ENCODE peak calls at places on chromosomes 16 and 17, in nine cellular contexts. A is fibroblast of lung, L is esophagus squamous epithelium, P is lung, K is IMR-90, W is vagina, N is testis, H is tibial artery, T is epithelial cell of esophagus. O is an unnamed sample.

GRCh38 chr17:13597723-13598347 is 3.9 kb downstream of the HS3ST3A1 start:
- DNase-seq in H (no peak), P (no peak), L (no peak), T (peak), A (peak), K (peak), N (peak), W (no peak), O (no peak)

GRCh38 chr17:13113821-13114525 is 96.1 kb upstream of the ELAC2 start:
- DNase-seq in K (no peak), T (no peak), W (no peak), L (no peak), H (no peak), P (no peak), A (no peak), N (no peak), O (no peak)

GRCh38 chr17:17824780-17825614 is 11.8 kb downstream of the SREBF1 start:
- DNase-seq in K (no peak), A (no peak), N (peak), H (peak), T (no peak), W (no peak), P (no peak), L (no peak), O (no peak)

GRCh38 chr17:77817953-77818352 is 140.6 kb upstream of the TNRC6C start:
- DNase-seq in K (no peak), A (no peak), H (no peak), N (no peak), L (no peak), W (no peak), T (no peak), P (no peak), O (no peak)

GRCh38 chr17:35627417-35627816 is 40.3 kb downstream of the AP2B1 start:
- DNase-seq in N (no peak), A (no peak), K (no peak), P (no peak), W (no peak), L (no peak), H (no peak), T (peak), O (no peak)

GRCh38 chr16:89237733-89238132 is 20.2 kb downstream of the ZNF778 start:
- DNase-seq in P (no peak), T (no peak), W (no peak), A (no peak), L (no peak), K (no peak), N (no peak), H (no peak), O (no peak)

GRCh38 chr17:47204722-47205418 is 4.3 kb upstream of the MYL4 start:
- DNase-seq in N (no peak), K (peak), L (no peak), H (no peak), A (peak), W (peak), T (no peak), P (no peak), O (peak)

GRCh38 chr17:17823433-17824118 is 13.2 kb downstream of the SREBF1 start:
- DNase-seq in H (peak), K (peak), W (no peak), P (peak), T (peak), L (peak), N (peak), A (peak), O (peak)

GRCh38 chr16:70476272-70477020 is 22.1 kb downstream of the FCSK start:
- DNase-seq in W (no peak), N (no peak), T (peak), A (peak), P (no peak), K (peak), H (no peak), L (no peak), O (no peak)

GRCh38 chr17:77692571-77693161 is 265.8 kb upstream of the TNRC6C start:
- DNase-seq in P (no peak), H (peak), T (peak), L (no peak), A (no peak), K (peak), N (no peak), W (peak), O (no peak)

GRCh38 chr17:21161498-21162393 is 35.0 kb downstream of the DHRS7B start:
- DNase-seq in A (peak), T (no peak), N (no peak), W (no peak), H (no peak), K (peak), L (no peak), P (no peak), O (no peak)

GRCh38 chr16:28924399-28924761 is 658 bp downstream of the RABEP2 start:
- DNase-seq in A (no peak), T (no peak), P (no peak), N (no peak), L (no peak), H (no peak), W (no peak), K (no peak), O (no peak)

GRCh38 chr17:42653179-42654124 is 5.6 kb upstream of the TUBG2 start:
- DNase-seq in A (peak), K (peak), W (no peak), L (no peak), N (peak), P (no peak), H (peak), T (no peak), O (peak)

GRCh38 chr16:24523569-24523968 is 15.8 kb upstream of the RBBP6 start:
- DNase-seq in K (no peak), H (no peak), N (peak), A (no peak), P (no peak), W (no peak), L (no peak), T (peak), O (no peak)

GRCh38 chr17:45029758-45030423 is 21.5 kb downstream of the DCAKD start:
- DNase-seq in N (no peak), H (no peak), W (no peak), L (no peak), A (no peak), K (no peak), P (no peak), T (no peak), O (no peak)

GRCh38 chr17:7334938-7335538 is 1.3 kb upstream of the ACAP1 start:
- DNase-seq in H (no peak), T (no peak), N (no peak), K (no peak), L (no peak), P (no peak), W (no peak), A (no peak), O (no peak)
- H3K4me3 ChIP-seq in H (no peak), T (no peak), N (no peak), K (no peak), L (no peak), P (no peak), W (no peak), A (no peak), O (no peak)

GRCh38 chr16:58419241-58420012 is 27.2 kb downstream of the GINS3 start:
- DNase-seq in T (no peak), P (no peak), H (no peak), K (no peak), W (no peak), L (no peak), N (no peak), A (no peak), O (no peak)

GRCh38 chr16:58417600-58417999 is 25.3 kb downstream of the GINS3 start:
- DNase-seq in P (no peak), K (no peak), A (no peak), W (no peak), L (no peak), N (peak), H (no peak), T (no peak), O (peak)

GRCh38 chr16:58418026-58418425 is 25.8 kb downstream of the GINS3 start:
- DNase-seq in H (no peak), P (no peak), K (no peak), T (no peak), N (no peak), A (no peak), L (no peak), W (no peak), O (no peak)

GRCh38 chr16:58417035-58417434 is 24.8 kb downstream of the GINS3 start:
- DNase-seq in N (no peak), L (no peak), A (no peak), K (no peak), P (no peak), T (no peak), H (no peak), W (no peak), O (no peak)

DNA sequence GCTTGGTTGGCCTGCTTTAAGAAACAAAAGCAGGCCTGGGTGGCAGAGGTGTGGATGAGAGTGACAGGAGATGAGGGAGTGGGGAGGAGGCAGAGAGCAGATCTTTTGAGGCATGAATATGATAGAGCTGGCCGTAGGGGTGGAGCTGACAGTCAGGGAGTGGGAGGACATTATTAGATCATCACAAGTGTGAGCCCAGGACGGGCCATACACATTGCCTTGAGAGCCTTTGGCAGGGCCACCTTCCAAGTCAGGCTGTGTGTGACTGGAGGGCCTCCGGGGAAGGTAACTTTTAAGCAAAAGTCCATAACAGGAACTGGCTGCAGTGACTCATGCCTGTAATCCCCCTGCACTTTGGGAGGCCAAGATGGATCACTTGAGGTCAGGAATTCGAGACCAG is 26.3 kb downstream of the GINS3 start:
- DNase-seq in H (no peak), A (no peak), P (no peak), L (no peak), W (no peak), K (peak), T (peak), N (peak), O (peak)
- TF ChIP-seq CTCF in H (no peak), A (no peak), P (no peak), L (no peak), W (no peak), K (no peak), T (no peak), N (no peak), O (no peak)

GRCh38 chr16:20325005-20325404 is 2.3 kb downstream of the GP2 start:
- DNase-seq in K (no peak), N (no peak), L (no peak), A (no peak), W (no peak), P (no peak), T (no peak), H (no peak), O (no peak)
- H3K4me3 ChIP-seq in K (no peak), N (no peak), L (no peak), A (no peak), W (no peak), P (no peak), T (no peak), H (no peak), O (no peak)

DNA sequence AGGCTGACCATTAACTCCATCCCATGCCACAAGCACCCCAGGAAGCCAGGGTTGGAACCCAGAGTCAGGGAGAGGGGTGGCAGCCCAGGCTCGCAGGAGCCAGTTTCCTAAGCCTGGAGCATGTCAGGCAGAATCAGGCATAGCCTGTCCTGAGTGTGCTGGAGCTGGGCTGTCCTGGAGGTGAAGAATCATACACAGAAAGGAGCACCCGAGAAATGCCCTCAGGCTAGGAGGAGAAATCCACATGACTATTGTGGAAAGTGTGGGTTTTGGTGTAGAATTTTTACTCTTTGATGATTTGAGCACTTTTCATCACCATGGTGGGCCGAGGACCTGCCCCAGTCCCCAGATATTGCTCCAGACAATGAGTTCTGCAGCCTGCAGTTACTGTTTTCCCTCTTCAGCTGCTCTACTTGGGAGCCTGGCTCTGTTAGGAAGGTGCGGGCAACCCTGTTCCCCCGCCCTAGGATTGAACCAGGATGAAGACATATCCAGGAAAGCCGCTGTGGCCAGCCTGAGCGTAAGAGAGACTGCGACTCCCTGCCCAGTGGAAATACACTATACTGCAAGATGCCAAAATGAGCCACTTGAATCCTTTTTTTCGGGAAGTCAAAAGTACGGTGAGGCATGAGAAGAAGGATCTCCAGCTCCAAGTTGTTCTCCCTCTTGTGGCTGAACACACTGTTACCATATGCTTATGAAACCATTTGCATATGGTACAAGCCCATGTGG is 29.0 kb upstream of the HEATR6 start:
- DNase-seq in P (peak), T (peak), W (no peak), H (no peak), K (no peak), A (no peak), N (no peak), L (no peak), O (no peak)
- TF ChIP-seq CTCF in P (no peak), T (peak), W (no peak), H (no peak), K (no peak), A (no peak), N (no peak), L (no peak), O (no peak)

DNA sequence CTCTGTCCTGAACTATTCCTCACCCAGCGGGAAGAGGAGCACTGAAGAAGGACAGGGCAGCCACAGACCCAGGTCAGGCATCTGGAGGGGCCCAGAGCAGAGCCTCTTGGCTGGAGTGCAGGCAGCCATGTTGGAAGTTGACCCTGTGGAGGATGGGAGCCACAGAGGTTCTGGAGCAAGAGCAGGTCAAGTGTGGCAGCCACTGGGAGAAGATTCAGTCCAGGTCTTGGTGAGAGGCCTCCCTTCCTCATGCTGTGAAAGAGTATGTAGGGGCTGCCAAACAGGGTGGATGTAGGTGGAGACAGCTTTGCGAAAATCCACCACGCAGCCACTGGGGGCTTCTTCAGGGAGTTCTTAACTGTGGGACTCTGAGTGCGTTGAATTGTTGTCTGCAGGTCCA is 590 bp upstream of the CD79B start:
- DNase-seq in W (no peak), K (no peak), N (no peak), L (no peak), H (no peak), T (no peak), A (no peak), P (no peak), O (no peak)
- H3K4me3 ChIP-seq in W (no peak), K (no peak), N (no peak), L (peak), H (no peak), T (no peak), A (no peak), P (no peak), O (no peak)

GRCh38 chr17:40340327-40340726 is 24.2 kb downstream of the GJD3 start:
- DNase-seq in K (no peak), H (no peak), P (no peak), W (no peak), N (no peak), T (no peak), A (no peak), L (no peak), O (no peak)
- TF ChIP-seq CTCF in K (no peak), H (no peak), P (no peak), W (no peak), N (no peak), T (no peak), A (no peak), L (no peak), O (no peak)